ENCODE peak calls at places on chromosomes 16 and 17, in ten cellular contexts. One of them, this sample, is unnamed.

GRCh38 chr17:77363821-77364361 is 223.1 kb downstream of the SEC14L1 start:
- DNase-seq in HuH-7.5: no peak
- DNase-seq in BJ: no peak
- DNase-seq in effector memory CD8-positive, alpha-beta T cell: no peak
- DNase-seq in lung: no peak
- DNase-seq in NCI-H510A: no peak
- DNase-seq in stimulated activated CD4-positive, alpha-beta T cell treated with anti-CD3 and anti-CD28 coated beads, TNF-alpha, amount 100 ng/mL, for 1 hour: no peak
- DNase-seq in C1 segment of cervical spinal cord: no peak
- DNase-seq in A172: no peak
- DNase-seq in H54: no peak
- DNase-seq in this sample: no peak

GRCh38 chr17:11853321-11854151 is 143.7 kb downstream of the ZNF18 start:
- DNase-seq in BJ: no peak
- DNase-seq in H54: no peak
- DNase-seq in C1 segment of cervical spinal cord: no peak
- DNase-seq in stimulated activated CD4-positive, alpha-beta T cell treated with anti-CD3 and anti-CD28 coated beads, TNF-alpha, amount 100 ng/mL, for 1 hour: no peak
- DNase-seq in A172: peak; percentile 13
- DNase-seq in effector memory CD8-positive, alpha-beta T cell: no peak
- DNase-seq in HuH-7.5: no peak
- DNase-seq in lung: no peak
- DNase-seq in NCI-H510A: no peak
- DNase-seq in this sample: no peak

GRCh38 chr17:9150407-9151090 is 129.2 kb downstream of the NTN1 start:
- DNase-seq in stimulated activated CD4-positive, alpha-beta T cell treated with anti-CD3 and anti-CD28 coated beads, TNF-alpha, amount 100 ng/mL, for 1 hour: no peak
- DNase-seq in H54: no peak
- DNase-seq in lung: no peak
- DNase-seq in BJ: no peak
- DNase-seq in A172: no peak
- DNase-seq in C1 segment of cervical spinal cord: no peak
- DNase-seq in effector memory CD8-positive, alpha-beta T cell: no peak
- DNase-seq in HuH-7.5: no peak
- DNase-seq in NCI-H510A: no peak
- DNase-seq in this sample: no peak

GRCh38 chr16:86387461-86388440 is 122.6 kb upstream of the FOXF1 start:
- DNase-seq in A172: peak; percentile 96
- DNase-seq in H54: peak; percentile 90
- DNase-seq in stimulated activated CD4-positive, alpha-beta T cell treated with anti-CD3 and anti-CD28 coated beads, TNF-alpha, amount 100 ng/mL, for 1 hour: no peak
- DNase-seq in HuH-7.5: no peak
- DNase-seq in BJ: peak; percentile 89
- DNase-seq in NCI-H510A: no peak
- DNase-seq in lung: no peak
- DNase-seq in C1 segment of cervical spinal cord: no peak
- DNase-seq in effector memory CD8-positive, alpha-beta T cell: no peak
- DNase-seq in this sample: peak; percentile 94

GRCh38 chr17:79104898-79105600 is 30.4 kb downstream of the ENGASE start:
- DNase-seq in C1 segment of cervical spinal cord: no peak
- DNase-seq in NCI-H510A: no peak
- DNase-seq in H54: no peak
- DNase-seq in BJ: no peak
- DNase-seq in lung: no peak
- DNase-seq in effector memory CD8-positive, alpha-beta T cell: no peak
- DNase-seq in A172: no peak
- DNase-seq in HuH-7.5: no peak
- DNase-seq in stimulated activated CD4-positive, alpha-beta T cell treated with anti-CD3 and anti-CD28 coated beads, TNF-alpha, amount 100 ng/mL, for 1 hour: no peak
- DNase-seq in this sample: no peak

GRCh38 chr16:49608801-49609200 is 235.2 kb downstream of the C16orf78 start:
- DNase-seq in C1 segment of cervical spinal cord: no peak
- DNase-seq in effector memory CD8-positive, alpha-beta T cell: no peak
- DNase-seq in stimulated activated CD4-positive, alpha-beta T cell treated with anti-CD3 and anti-CD28 coated beads, TNF-alpha, amount 100 ng/mL, for 1 hour: no peak
- DNase-seq in NCI-H510A: no peak
- DNase-seq in A172: peak; percentile 22
- DNase-seq in H54: no peak
- DNase-seq in lung: no peak
- DNase-seq in HuH-7.5: no peak
- DNase-seq in BJ: no peak
- DNase-seq in this sample: no peak

GRCh38 chr17:34151081-34151480 is 104.0 kb upstream of the CCL2 start:
- DNase-seq in NCI-H510A: no peak
- DNase-seq in H54: no peak
- DNase-seq in effector memory CD8-positive, alpha-beta T cell: no peak
- DNase-seq in HuH-7.5: no peak
- DNase-seq in C1 segment of cervical spinal cord: no peak
- DNase-seq in BJ: peak; percentile 8
- DNase-seq in A172: no peak
- DNase-seq in stimulated activated CD4-positive, alpha-beta T cell treated with anti-CD3 and anti-CD28 coated beads, TNF-alpha, amount 100 ng/mL, for 1 hour: no peak
- DNase-seq in lung: no peak
- DNase-seq in this sample: no peak

GRCh38 chr16:16075463-16076399 is 126.3 kb downstream of the ABCC1 start:
- DNase-seq in effector memory CD8-positive, alpha-beta T cell: no peak
- DNase-seq in NCI-H510A: no peak
- DNase-seq in stimulated activated CD4-positive, alpha-beta T cell treated with anti-CD3 and anti-CD28 coated beads, TNF-alpha, amount 100 ng/mL, for 1 hour: no peak
- DNase-seq in HuH-7.5: no peak
- DNase-seq in A172: no peak
- DNase-seq in lung: peak; percentile 69
- DNase-seq in C1 segment of cervical spinal cord: no peak
- DNase-seq in BJ: peak; percentile 37
- DNase-seq in H54: no peak
- DNase-seq in this sample: no peak

GRCh38 chr17:9053406-9053805 is 32.1 kb downstream of the NTN1 start:
- DNase-seq in stimulated activated CD4-positive, alpha-beta T cell treated with anti-CD3 and anti-CD28 coated beads, TNF-alpha, amount 100 ng/mL, for 1 hour: no peak
- DNase-seq in H54: no peak
- DNase-seq in BJ: no peak
- DNase-seq in lung: no peak
- DNase-seq in C1 segment of cervical spinal cord: no peak
- DNase-seq in A172: no peak
- DNase-seq in effector memory CD8-positive, alpha-beta T cell: no peak
- DNase-seq in NCI-H510A: no peak
- DNase-seq in HuH-7.5: no peak
- DNase-seq in this sample: no peak

GRCh38 chr16:87391324-87391949 is 699 bp upstream of the MAP1LC3B start:
- DNase-seq in H54: no peak
- DNase-seq in NCI-H510A: no peak
- DNase-seq in BJ: no peak
- DNase-seq in C1 segment of cervical spinal cord: no peak
- DNase-seq in stimulated activated CD4-positive, alpha-beta T cell treated with anti-CD3 and anti-CD28 coated beads, TNF-alpha, amount 100 ng/mL, for 1 hour: no peak
- DNase-seq in A172: no peak
- DNase-seq in HuH-7.5: peak; percentile 71
- DNase-seq in effector memory CD8-positive, alpha-beta T cell: no peak
- DNase-seq in lung: peak; percentile 74
- DNase-seq in this sample: no peak

GRCh38 chr17:5485270-5486205 is at the start of gene DERL2:
- DNase-seq in effector memory CD8-positive, alpha-beta T cell: no peak
- DNase-seq in NCI-H510A: no peak
- DNase-seq in C1 segment of cervical spinal cord: no peak
- DNase-seq in lung: peak; percentile 45
- DNase-seq in H54: peak; percentile 71
- DNase-seq in BJ: no peak
- DNase-seq in HuH-7.5: no peak
- DNase-seq in A172: peak; percentile 57
- DNase-seq in stimulated activated CD4-positive, alpha-beta T cell treated with anti-CD3 and anti-CD28 coated beads, TNF-alpha, amount 100 ng/mL, for 1 hour: no peak
- DNase-seq in this sample: no peak

GRCh38 chr16:12211870-12212690 is 235.5 kb downstream of the SNX29 start:
- DNase-seq in lung: no peak
- DNase-seq in H54: no peak
- DNase-seq in BJ: no peak
- DNase-seq in stimulated activated CD4-positive, alpha-beta T cell treated with anti-CD3 and anti-CD28 coated beads, TNF-alpha, amount 100 ng/mL, for 1 hour: no peak
- DNase-seq in effector memory CD8-positive, alpha-beta T cell: no peak
- DNase-seq in C1 segment of cervical spinal cord: no peak
- DNase-seq in HuH-7.5: peak; percentile 66
- DNase-seq in A172: no peak
- DNase-seq in NCI-H510A: no peak
- DNase-seq in this sample: no peak

GRCh38 chr17:62792122-62792800 is 15.9 kb downstream of the MARCHF10 start:
- DNase-seq in stimulated activated CD4-positive, alpha-beta T cell treated with anti-CD3 and anti-CD28 coated beads, TNF-alpha, amount 100 ng/mL, for 1 hour: no peak
- DNase-seq in lung: no peak
- DNase-seq in NCI-H510A: no peak
- DNase-seq in C1 segment of cervical spinal cord: no peak
- DNase-seq in A172: peak; percentile 85
- DNase-seq in HuH-7.5: no peak
- DNase-seq in BJ: peak; percentile 75
- DNase-seq in effector memory CD8-positive, alpha-beta T cell: no peak
- DNase-seq in H54: peak; percentile 63
- DNase-seq in this sample: no peak